ENCODE peak calls at places on chromosome 9, in seven cellular contexts. Z is A549, O is tibial nerve, E is SK-N-SH, Q is suprapubic skin, K is ovary, U is transverse colon. X is an unnamed sample.

GRCh38 chr9:841371-842209 is at the start of gene DMRT1:
- DNase-seq in Z (peak; percentile 17), O (no peak), E (no peak), Q (no peak), K (no peak), U (no peak), X (no peak)

GRCh38 chr9:13806731-13807130 is 507.2 kb downstream of the NFIB start:
- DNase-seq in Z (no peak), O (no peak), E (no peak), Q (no peak), K (no peak), U (no peak), X (no peak)

GRCh38 chr9:77291714-77292113 is 114.4 kb downstream of the VPS13A start:
- DNase-seq in Z (peak; percentile 42), O (no peak), E (peak; percentile 15), Q (no peak), K (no peak), U (no peak), X (no peak)

GRCh38 chr9:6955251-6955921 is 197.6 kb downstream of the KDM4C start:
- DNase-seq in Z (no peak), O (no peak), E (no peak), Q (no peak), K (no peak), U (no peak), X (no peak)

GRCh38 chr9:93079371-93079770 is 16.6 kb upstream of the CARD19 start:
- DNase-seq in Z (no peak), O (no peak), E (no peak), Q (peak; percentile 77), K (no peak), U (peak; percentile 2), X (peak; percentile 44)

GRCh38 chr9:98341157-98342102 is 86.0 kb upstream of the TBC1D2 start:
- DNase-seq in Z (no peak), O (no peak), E (no peak), Q (no peak), K (no peak), U (no peak), X (no peak)

GRCh38 chr9:123637596-123637939 is 281.6 kb downstream of the CRB2 start:
- DNase-seq in Z (no peak), O (no peak), E (no peak), Q (no peak), K (no peak), U (no peak), X (no peak)

GRCh38 chr9:135241381-135242380 is 154.2 kb downstream of the OLFM1 start:
- DNase-seq in Z (no peak), O (no peak), E (no peak), Q (no peak), K (no peak), U (no peak), X (peak; percentile 56)

GRCh38 chr9:79652598-79652997 is 80.8 kb downstream of the TLE4 start:
- DNase-seq in Z (no peak), O (no peak), E (no peak), Q (no peak), K (no peak), U (no peak), X (no peak)

GRCh38 chr9:137339606-137340462 is 37.8 kb upstream of the NRARP start:
- DNase-seq in Z (no peak), O (no peak), E (no peak), Q (no peak), K (no peak), U (no peak), X (no peak)

GRCh38 chr9:16915126-16915831 is 44.8 kb upstream of the BNC2 start:
- DNase-seq in Z (no peak), O (no peak), E (no peak), Q (no peak), K (no peak), U (no peak), X (no peak)

GRCh38 chr9:122138560-122139268 is 20.9 kb downstream of the NDUFA8 start:
- DNase-seq in Z (no peak), O (no peak), E (no peak), Q (no peak), K (no peak), U (no peak), X (no peak)

GRCh38 chr9:130912932-130913598 is 16.5 kb upstream of the QRFP start:
- DNase-seq in Z (no peak), O (peak; percentile 31), E (no peak), Q (no peak), K (no peak), U (no peak), X (peak; percentile 82)

GRCh38 chr9:126295516-126295915 is 31.1 kb upstream of the MVB12B start:
- DNase-seq in Z (no peak), O (no peak), E (no peak), Q (no peak), K (no peak), U (no peak), X (no peak)

GRCh38 chr9:137314561-137315560 is 12.8 kb upstream of the NRARP start:
- DNase-seq in Z (no peak), O (no peak), E (peak; percentile 43), Q (peak; percentile 79), K (peak; percentile 26), U (no peak), X (peak; percentile 61)

GRCh38 chr9:126761274-126761673 is 43.6 kb upstream of the ZBTB43 start:
- DNase-seq in Z (no peak), O (no peak), E (no peak), Q (no peak), K (no peak), U (no peak), X (no peak)

GRCh38 chr9:136551401-136552116 is 5.7 kb upstream of the NOTCH1 start:
- DNase-seq in Z (peak; percentile 58), O (peak; percentile 67), E (no peak), Q (no peak), K (peak; percentile 82), U (peak; percentile 79), X (peak; percentile 96)

GRCh38 chr9:120362446-120362845 is 217.5 kb downstream of the CDK5RAP2 start:
- DNase-seq in Z (no peak), O (no peak), E (no peak), Q (no peak), K (no peak), U (no peak), X (no peak)

GRCh38 chr9:91178281-91179236 is 183.2 kb downstream of the AUH start:
- DNase-seq in Z (no peak), O (no peak), E (no peak), Q (peak; percentile 61), K (no peak), U (peak; percentile 54), X (no peak)

GRCh38 chr9:124505006-124505900 is 1.9 kb downstream of the NR5A1 start:
- DNase-seq in Z (no peak), O (no peak), E (peak; percentile 42), Q (no peak), K (no peak), U (no peak), X (no peak)

GRCh38 chr9:98481676-98482075 is 226.2 kb upstream of the TBC1D2 start:
- DNase-seq in Z (no peak), O (no peak), E (no peak), Q (no peak), K (no peak), U (no peak), X (no peak)

GRCh38 chr9:99753436-99753835 is 68.2 kb upstream of the NR4A3 start:
- DNase-seq in Z (no peak), O (no peak), E (no peak), Q (no peak), K (no peak), U (no peak), X (no peak)
- TF ChIP-seq EP300 in Z (no peak), O (no peak), E (no peak), Q (no peak), K (no peak), U (no peak), X (no peak)

GRCh38 chr9:96762562-96762961 is 15.3 kb downstream of the ZNF510 start:
- DNase-seq in Z (peak; percentile 9), O (no peak), E (no peak), Q (no peak), K (no peak), U (no peak), X (no peak)
- H3K9me3 ChIP-seq in Z (peaks cover 99% of the 10 kb centered on the region), O (peaks cover 30% of the 10 kb centered on the region), E (peaks cover 75% of the 10 kb centered on the region), Q (peaks cover 72% of the 10 kb centered on the region), K (peaks cover 18% of the 10 kb centered on the region), U (peaks cover 98% of the 10 kb centered on the region), X (peaks cover 61% of the 10 kb centered on the region)

GRCh38 chr9:38018230-38018963 is 50.6 kb downstream of the SHB start:
- DNase-seq in Z (no peak), O (no peak), E (peak; percentile 73), Q (no peak), K (no peak), U (no peak), X (no peak)

GRCh38 chr9:38018964-38019602 is 49.9 kb downstream of the SHB start:
- DNase-seq in Z (peak; percentile 73), O (no peak), E (no peak), Q (no peak), K (no peak), U (no peak), X (peak; percentile 82)

GRCh38 chr9:38017149-38017884 is 51.7 kb downstream of the SHB start:
- DNase-seq in Z (peak; percentile 73), O (no peak), E (peak; percentile 80), Q (no peak), K (no peak), U (no peak), X (no peak)

GRCh38 chr9:38016375-38017120 is 52.5 kb downstream of the SHB start:
- DNase-seq in Z (peak; percentile 53), O (no peak), E (no peak), Q (no peak), K (no peak), U (no peak), X (no peak)

DNA sequence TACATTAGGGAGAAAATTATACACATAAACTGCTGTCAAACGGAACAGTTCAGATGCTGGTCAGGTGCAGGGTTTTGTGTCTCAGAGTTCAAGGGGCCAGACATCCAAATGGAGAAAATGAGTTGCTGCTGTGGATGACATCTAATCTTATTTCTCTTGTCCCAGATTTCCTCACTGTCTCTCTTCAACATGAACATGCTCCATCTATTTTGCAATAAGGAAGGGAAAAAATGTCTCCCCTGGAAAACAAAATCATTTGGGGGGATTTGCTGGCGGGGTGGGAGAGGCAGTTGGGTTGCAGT is 51.2 kb downstream of the SHB start:
- DNase-seq in Z (no peak), O (no peak), E (no peak), Q (no peak), K (no peak), U (no peak), X (no peak)
- H3K4me1 ChIP-seq in Z (peaks cover 72% of the 10 kb centered on the region), O (peaks cover 24% of the 10 kb centered on the region), E (peaks cover 54% of the 10 kb centered on the region), Q (peaks cover 51% of the 10 kb centered on the region), K (peaks cover 6% of the 10 kb centered on the region), U (peaks cover 27% of the 10 kb centered on the region), X (peaks cover 64% of the 10 kb centered on the region)

DNA sequence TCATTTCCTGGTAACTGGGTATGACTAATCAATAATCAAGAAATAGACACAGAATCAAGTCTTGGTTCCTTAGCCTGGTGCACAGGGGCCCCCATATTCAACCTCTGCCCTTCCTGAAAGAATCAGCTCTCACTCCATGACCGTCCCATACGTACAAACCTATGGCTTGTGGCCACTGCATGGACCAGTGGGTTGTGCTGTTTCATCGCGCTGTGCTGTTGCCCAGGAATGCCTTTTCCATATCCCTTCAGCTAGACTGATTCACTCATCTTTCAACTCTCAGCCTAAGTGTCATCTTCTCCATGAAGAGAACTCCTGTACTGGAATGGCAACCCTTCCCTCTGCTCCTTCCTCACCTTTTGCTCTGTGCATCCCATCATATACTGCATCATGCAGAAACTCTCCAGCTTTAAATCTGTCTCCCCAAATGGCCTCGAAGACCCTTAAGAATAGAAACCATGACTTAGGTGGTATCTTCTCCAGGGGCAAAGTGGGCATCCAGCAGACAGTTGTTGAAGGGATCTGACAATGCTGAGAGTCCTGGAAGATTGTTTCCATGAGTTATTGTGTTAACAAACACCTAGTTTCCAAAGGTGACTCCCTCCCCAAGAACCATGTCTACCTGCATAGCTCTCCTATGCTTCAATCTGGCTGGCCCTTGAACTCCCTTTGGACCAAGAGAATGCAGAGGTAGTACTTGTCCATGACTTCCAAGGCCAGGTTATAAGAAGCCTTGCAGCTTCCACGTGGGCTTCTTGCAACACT is 180.8 kb downstream of the ACTL7B start:
- DNase-seq in Z (no peak), O (no peak), E (no peak), Q (no peak), K (no peak), U (no peak), X (no peak)
- TF ChIP-seq EP300 in Z (no peak), O (no peak), E (no peak), Q (no peak), K (no peak), U (no peak), X (no peak)

X was measured in sigmoid colon.